ENCODE peak calls at places on chromosomes 4 and X, in six cellular contexts. One of them, this sample, is unnamed.

GRCh38 chr4:145552181-145552822 is 66.9 kb upstream of the MMAA start:
- DNase-seq in left lung: no peak
- DNase-seq in AG20443: no peak
- DNase-seq in AG10803: no peak
- DNase-seq in RPMI7951: no peak
- DNase-seq in D341Med: no peak
- DNase-seq in this sample: no peak

GRCh38 chrX:1450381-1451161 is 2.1 kb downstream of the ASMTL start:
- DNase-seq in D341Med: no peak
- DNase-seq in AG20443: no peak
- DNase-seq in AG10803: no peak
- DNase-seq in RPMI7951: no peak
- DNase-seq in left lung: peak; percentile 32
- DNase-seq in this sample: no peak

GRCh38 chr4:105715692-105716278 is 7.2 kb downstream of the GSTCD start:
- DNase-seq in AG20443: peak; percentile 45
- DNase-seq in D341Med: peak; percentile 21
- DNase-seq in RPMI7951: peak; percentile 37
- DNase-seq in AG10803: peak; percentile 40
- DNase-seq in left lung: no peak
- DNase-seq in this sample: peak; percentile 30

GRCh38 chrX:84469226-84469625 is 33.0 kb downstream of the HDX start:
- DNase-seq in AG20443: no peak
- DNase-seq in left lung: no peak
- DNase-seq in AG10803: no peak
- DNase-seq in D341Med: no peak
- DNase-seq in RPMI7951: peak; percentile 41
- DNase-seq in this sample: peak; percentile 39

GRCh38 chr4:123995939-123996338 is 599.3 kb downstream of the SPRY1 start:
- DNase-seq in D341Med: no peak
- DNase-seq in left lung: no peak
- DNase-seq in AG20443: peak; percentile 73
- DNase-seq in AG10803: peak; percentile 81
- DNase-seq in RPMI7951: peak; percentile 72
- DNase-seq in this sample: peak; percentile 77

GRCh38 chr4:170093978-170094377 is 4.2 kb upstream of the AADAT start:
- DNase-seq in left lung: no peak
- DNase-seq in AG20443: no peak
- DNase-seq in AG10803: no peak
- DNase-seq in RPMI7951: no peak
- DNase-seq in D341Med: no peak
- DNase-seq in this sample: no peak

GRCh38 chr4:139223682-139224317 is 46.8 kb upstream of the ELF2 start:
- DNase-seq in left lung: no peak
- DNase-seq in D341Med: no peak
- DNase-seq in RPMI7951: peak; percentile 68
- DNase-seq in AG20443: peak; percentile 24
- DNase-seq in AG10803: peak; percentile 52
- DNase-seq in this sample: peak; percentile 57

GRCh38 chrX:78333521-78333920 is 6.1 kb upstream of the CYSLTR1 start:
- DNase-seq in D341Med: no peak
- DNase-seq in left lung: no peak
- DNase-seq in AG20443: no peak
- DNase-seq in RPMI7951: no peak
- DNase-seq in AG10803: no peak
- DNase-seq in this sample: peak; percentile 21

This sample was measured in M059J.